ENCODE peak calls at places on chromosomes 6 and 20, in seven cellular contexts. One of them, this sample, is unnamed. For H3K79me1, the result is how much of the 10 kb centered on the place peaks cover.

GRCh38 chr6:39923394-39923793 is 10.9 kb downstream of the MOCS1 start:
- DNase-seq in mesendoderm: no peak
- DNase-seq in H1: no peak
- DNase-seq in H9: no peak
- DNase-seq in IMR-90: no peak
- DNase-seq in neuronal stem cell: no peak
- DNase-seq in mesenchymal stem cell: no peak
- DNase-seq in this sample: no peak

GRCh38 chr20:15512916-15513315 is 1060.3 kb downstream of the KIF16B start:
- DNase-seq in mesendoderm: no peak
- DNase-seq in H1: no peak
- DNase-seq in H9: no peak
- DNase-seq in IMR-90: no peak
- DNase-seq in neuronal stem cell: no peak
- DNase-seq in mesenchymal stem cell: no peak
- DNase-seq in this sample: no peak

GRCh38 chr20:40110241-40110910 is 578.7 kb downstream of the MAFB start:
- DNase-seq in mesendoderm: no peak
- DNase-seq in H1: no peak
- DNase-seq in H9: no peak
- DNase-seq in IMR-90: no peak
- DNase-seq in neuronal stem cell: no peak
- DNase-seq in mesenchymal stem cell: no peak
- DNase-seq in this sample: no peak

GRCh38 chr6:134457941-134458340 is 140.0 kb upstream of the SGK1 start:
- DNase-seq in mesendoderm: peak
- DNase-seq in H1: no peak
- DNase-seq in H9: peak
- DNase-seq in IMR-90: no peak
- DNase-seq in neuronal stem cell: no peak
- DNase-seq in mesenchymal stem cell: no peak
- DNase-seq in this sample: no peak

GRCh38 chr6:38172739-38173415 is 353.4 kb downstream of the ZFAND3 start:
- DNase-seq in mesendoderm: no peak
- DNase-seq in H1: no peak
- DNase-seq in H9: no peak
- DNase-seq in IMR-90: no peak
- DNase-seq in neuronal stem cell: no peak
- DNase-seq in mesenchymal stem cell: no peak
- DNase-seq in this sample: peak

GRCh38 chr6:73665686-73666319 is 12.0 kb upstream of the SLC17A5 start:
- DNase-seq in mesendoderm: no peak
- DNase-seq in H1: no peak
- DNase-seq in H9: no peak
- DNase-seq in IMR-90: peak
- DNase-seq in neuronal stem cell: no peak
- DNase-seq in mesenchymal stem cell: peak
- DNase-seq in this sample: no peak

GRCh38 chr20:59778615-59779200 is 154.7 kb downstream of the SYCP2 start:
- DNase-seq in mesendoderm: no peak
- DNase-seq in H1: no peak
- DNase-seq in H9: peak
- DNase-seq in IMR-90: no peak
- DNase-seq in neuronal stem cell: no peak
- DNase-seq in mesenchymal stem cell: no peak
- DNase-seq in this sample: no peak

GRCh38 chr6:33197431-33198048 is 2.9 kb downstream of the RXRB start:
- DNase-seq in mesendoderm: peak
- DNase-seq in H1: peak
- DNase-seq in H9: peak
- DNase-seq in IMR-90: peak
- DNase-seq in neuronal stem cell: no peak
- DNase-seq in mesenchymal stem cell: peak
- DNase-seq in this sample: peak

GRCh38 chr6:44706011-44706410 is 318.5 kb downstream of the CDC5L start:
- DNase-seq in mesendoderm: no peak
- DNase-seq in H1: no peak
- DNase-seq in H9: no peak
- DNase-seq in IMR-90: no peak
- DNase-seq in neuronal stem cell: no peak
- DNase-seq in mesenchymal stem cell: no peak
- DNase-seq in this sample: no peak

GRCh38 chr6:22784611-22785010 is 215.2 kb downstream of the HDGFL1 start:
- DNase-seq in mesendoderm: peak
- DNase-seq in H1: no peak
- DNase-seq in H9: no peak
- DNase-seq in IMR-90: peak
- DNase-seq in neuronal stem cell: no peak
- DNase-seq in mesenchymal stem cell: no peak
- DNase-seq in this sample: no peak

GRCh38 chr20:50670126-50670862 is 21.0 kb downstream of the RIPOR3 start:
- DNase-seq in mesendoderm: no peak
- DNase-seq in H1: no peak
- DNase-seq in H9: no peak
- DNase-seq in IMR-90: peak
- DNase-seq in neuronal stem cell: no peak
- DNase-seq in mesenchymal stem cell: no peak
- DNase-seq in this sample: peak

GRCh38 chr20:45611054-45611453 is 18.5 kb upstream of the WFDC10A start:
- DNase-seq in mesendoderm: no peak
- DNase-seq in H1: no peak
- DNase-seq in H9: no peak
- DNase-seq in IMR-90: peak
- DNase-seq in neuronal stem cell: no peak
- DNase-seq in mesenchymal stem cell: peak
- DNase-seq in this sample: no peak

GRCh38 chr6:170093276-170093657 is 197.6 kb downstream of the DLL1 start:
- DNase-seq in mesendoderm: no peak
- DNase-seq in H1: peak
- DNase-seq in H9: peak
- DNase-seq in IMR-90: no peak
- DNase-seq in neuronal stem cell: no peak
- DNase-seq in mesenchymal stem cell: no peak
- DNase-seq in this sample: no peak

GRCh38 chr6:134123666-134124208 is 71.3 kb upstream of the SLC2A12 start:
- DNase-seq in mesendoderm: peak
- DNase-seq in H1: no peak
- DNase-seq in H9: peak
- DNase-seq in IMR-90: peak
- DNase-seq in neuronal stem cell: peak
- DNase-seq in mesenchymal stem cell: peak
- DNase-seq in this sample: peak

GRCh38 chr20:44052166-44052565 is 134.8 kb downstream of the JPH2 start:
- DNase-seq in mesendoderm: no peak
- DNase-seq in H1: no peak
- DNase-seq in H9: no peak
- DNase-seq in IMR-90: no peak
- DNase-seq in neuronal stem cell: no peak
- DNase-seq in mesenchymal stem cell: no peak
- DNase-seq in this sample: no peak

GRCh38 chr20:44051661-44052000 is 135.4 kb downstream of the JPH2 start:
- DNase-seq in mesendoderm: no peak
- DNase-seq in H1: no peak
- DNase-seq in H9: peak
- DNase-seq in IMR-90: no peak
- DNase-seq in neuronal stem cell: no peak
- DNase-seq in mesenchymal stem cell: no peak
- DNase-seq in this sample: no peak

GRCh38 chr20:44054118-44054517 is 132.9 kb downstream of the JPH2 start:
- DNase-seq in mesendoderm: no peak
- DNase-seq in H1: peak
- DNase-seq in H9: no peak
- DNase-seq in IMR-90: no peak
- DNase-seq in neuronal stem cell: no peak
- DNase-seq in mesenchymal stem cell: no peak
- DNase-seq in this sample: no peak

GRCh38 chr20:44054849-44055248 is 132.1 kb downstream of the JPH2 start:
- DNase-seq in mesendoderm: no peak
- DNase-seq in H1: no peak
- DNase-seq in H9: no peak
- DNase-seq in IMR-90: no peak
- DNase-seq in neuronal stem cell: no peak
- DNase-seq in mesenchymal stem cell: no peak
- DNase-seq in this sample: no peak

DNA sequence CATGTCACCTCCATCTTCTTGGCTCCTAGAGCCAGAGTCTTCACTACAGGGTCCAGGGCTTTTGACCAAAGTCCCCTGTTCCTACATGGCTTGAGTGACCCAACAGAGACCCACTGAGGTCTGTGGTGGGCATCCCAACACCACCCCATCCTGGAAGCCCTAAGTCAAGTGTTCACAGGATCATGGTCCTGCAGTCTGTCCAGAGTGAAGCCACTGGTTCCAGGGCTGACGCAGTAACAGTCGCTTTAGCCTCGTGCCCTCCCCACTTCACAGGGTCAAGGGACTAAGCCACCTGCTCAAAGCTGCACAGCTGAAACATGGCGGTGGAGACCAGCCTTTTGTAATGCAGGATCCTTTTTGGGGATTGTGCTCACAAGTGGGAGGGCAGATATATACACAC is 133.9 kb downstream of the JPH2 start:
- DNase-seq in mesendoderm: no peak
- DNase-seq in H1: no peak
- DNase-seq in H9: no peak
- DNase-seq in IMR-90: no peak
- DNase-seq in neuronal stem cell: no peak
- DNase-seq in mesenchymal stem cell: no peak
- DNase-seq in this sample: no peak
- H3K79me1 ChIP-seq in mesendoderm: under half
- H3K79me1 ChIP-seq in H1: under half
- H3K79me1 ChIP-seq in H9: under half
- H3K79me1 ChIP-seq in IMR-90: under half
- H3K79me1 ChIP-seq in neuronal stem cell: under half
- H3K79me1 ChIP-seq in mesenchymal stem cell: under half
- H3K79me1 ChIP-seq in this sample: under half

GRCh38 chr6:148868901-148869300 is 122.1 kb downstream of the UST start:
- DNase-seq in mesendoderm: peak
- DNase-seq in H1: no peak
- DNase-seq in H9: no peak
- DNase-seq in IMR-90: no peak
- DNase-seq in neuronal stem cell: no peak
- DNase-seq in mesenchymal stem cell: no peak
- DNase-seq in this sample: no peak
- H2AK5ac ChIP-seq in mesendoderm: no peak
- H2AK5ac ChIP-seq in H1: no peak
- H2AK5ac ChIP-seq in H9: no peak
- H2AK5ac ChIP-seq in IMR-90: peak
- H2AK5ac ChIP-seq in neuronal stem cell: no peak
- H2AK5ac ChIP-seq in mesenchymal stem cell: no peak
- H2AK5ac ChIP-seq in this sample: no peak

GRCh38 chr20:11691766-11692165 is 225.9 kb upstream of the BTBD3 start:
- DNase-seq in mesendoderm: no peak
- DNase-seq in H1: no peak
- DNase-seq in H9: no peak
- DNase-seq in IMR-90: no peak
- DNase-seq in neuronal stem cell: no peak
- DNase-seq in mesenchymal stem cell: no peak
- DNase-seq in this sample: no peak

GRCh38 chr20:11697055-11697454 is 220.6 kb upstream of the BTBD3 start:
- DNase-seq in mesendoderm: peak
- DNase-seq in H1: no peak
- DNase-seq in H9: no peak
- DNase-seq in IMR-90: no peak
- DNase-seq in neuronal stem cell: no peak
- DNase-seq in mesenchymal stem cell: no peak
- DNase-seq in this sample: peak

GRCh38 chr20:11692567-11692966 is 225.1 kb upstream of the BTBD3 start:
- DNase-seq in mesendoderm: no peak
- DNase-seq in H1: no peak
- DNase-seq in H9: no peak
- DNase-seq in IMR-90: no peak
- DNase-seq in neuronal stem cell: no peak
- DNase-seq in mesenchymal stem cell: no peak
- DNase-seq in this sample: no peak

GRCh38 chr20:11697646-11698045 is 220.0 kb upstream of the BTBD3 start:
- DNase-seq in mesendoderm: no peak
- DNase-seq in H1: no peak
- DNase-seq in H9: no peak
- DNase-seq in IMR-90: no peak
- DNase-seq in neuronal stem cell: no peak
- DNase-seq in mesenchymal stem cell: no peak
- DNase-seq in this sample: no peak

GRCh38 chr20:11694467-11694866 is 223.2 kb upstream of the BTBD3 start:
- DNase-seq in mesendoderm: no peak
- DNase-seq in H1: no peak
- DNase-seq in H9: no peak
- DNase-seq in IMR-90: no peak
- DNase-seq in neuronal stem cell: no peak
- DNase-seq in mesenchymal stem cell: no peak
- DNase-seq in this sample: no peak
- H3K23ac ChIP-seq in mesendoderm: no peak
- H3K23ac ChIP-seq in H1: no peak
- H3K23ac ChIP-seq in H9: no peak
- H3K23ac ChIP-seq in IMR-90: no peak
- H3K23ac ChIP-seq in neuronal stem cell: no peak
- H3K23ac ChIP-seq in mesenchymal stem cell: no peak
- H3K23ac ChIP-seq in this sample: no peak

DNA sequence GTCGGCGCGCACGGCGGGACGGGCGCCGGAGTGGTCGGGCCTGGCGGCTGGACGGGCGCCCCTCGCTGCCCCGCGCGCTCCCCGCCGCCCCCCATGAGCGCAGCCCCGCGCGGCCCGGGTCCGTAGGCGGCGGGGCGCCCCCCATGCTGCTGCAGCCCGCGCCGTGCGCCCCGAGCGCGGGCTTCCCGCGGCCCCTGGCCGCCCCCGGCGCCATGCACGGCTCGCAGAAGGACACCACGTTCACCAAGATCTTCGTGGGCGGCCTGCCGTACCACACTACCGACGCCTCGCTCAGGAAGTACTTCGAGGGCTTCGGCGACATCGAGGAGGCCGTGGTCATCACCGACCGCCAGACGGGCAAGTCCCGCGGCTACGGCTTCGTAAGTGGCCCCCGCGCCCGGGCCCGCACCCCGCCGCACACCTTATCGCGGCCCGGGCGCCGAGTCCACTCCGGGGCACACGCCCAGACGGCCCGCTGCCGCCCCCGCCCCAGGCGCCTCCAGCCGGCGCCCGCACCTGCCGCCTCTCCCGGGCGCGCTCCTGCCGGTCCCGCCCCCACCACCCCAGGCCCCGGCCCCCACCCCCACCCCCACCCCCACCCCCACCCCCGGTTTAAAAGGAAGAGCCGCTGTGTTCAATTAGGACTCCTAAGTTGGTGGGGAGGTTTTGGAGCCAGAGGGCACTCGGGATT is 388 bp downstream of the RBM38 start:
- DNase-seq in mesendoderm: no peak
- DNase-seq in H1: no peak
- DNase-seq in H9: no peak
- DNase-seq in IMR-90: no peak
- DNase-seq in neuronal stem cell: no peak
- DNase-seq in mesenchymal stem cell: peak
- DNase-seq in this sample: peak
- H3K79me1 ChIP-seq in mesendoderm: under half
- H3K79me1 ChIP-seq in H1: under half
- H3K79me1 ChIP-seq in H9: under half
- H3K79me1 ChIP-seq in IMR-90: under half
- H3K79me1 ChIP-seq in neuronal stem cell: under half
- H3K79me1 ChIP-seq in mesenchymal stem cell: under half
- H3K79me1 ChIP-seq in this sample: under half